ENCODE peak calls at places on chromosomes 5 and 9, in nine cellular contexts. M is tibial nerve, L is SJSA1, K is endothelial cell of umbilical vein, C is A549, V is Peyer's patch, I is uterus, H is mucosa of descending colon, W is cardiac muscle cell. A is an unnamed sample. For H3K4me1, the result is how much of the 10 kb centered on the place peaks cover.

GRCh38 chr9:122445155-122445749 is 32.5 kb downstream of the OR1J1 start:
- DNase-seq in M (no peak), L (no peak), K (peak), C (no peak), V (no peak), I (no peak), H (no peak), W (no peak), A (no peak)

GRCh38 chr5:131156971-131157370 is 8.1 kb downstream of the HINT1 start:
- DNase-seq in M (no peak), L (no peak), K (no peak), C (no peak), V (no peak), I (no peak), H (no peak), W (no peak), A (no peak)

GRCh38 chr9:30697958-30698357 is 1686.5 kb upstream of the ACO1 start:
- DNase-seq in M (no peak), L (no peak), K (no peak), C (no peak), V (no peak), I (no peak), H (no peak), W (no peak), A (no peak)

GRCh38 chr5:1783214-1783551 is 16.5 kb downstream of the MRPL36 start:
- DNase-seq in M (no peak), L (no peak), K (no peak), C (no peak), V (no peak), I (no peak), H (no peak), W (peak), A (no peak)

GRCh38 chr5:109743770-109744212 is 54.1 kb downstream of the MAN2A1 start:
- DNase-seq in M (no peak), L (peak), K (peak), C (peak), V (no peak), I (no peak), H (no peak), W (no peak), A (no peak)

GRCh38 chr5:161311965-161312364 is 234.6 kb downstream of the GABRB2 start:
- DNase-seq in M (no peak), L (no peak), K (no peak), C (no peak), V (no peak), I (no peak), H (no peak), W (no peak), A (no peak)

GRCh38 chr5:51201024-51201423 is 182.2 kb upstream of the ISL1 start:
- DNase-seq in M (no peak), L (no peak), K (no peak), C (no peak), V (no peak), I (no peak), H (peak), W (no peak), A (no peak)

GRCh38 chr5:179257190-179257741 is 88.0 kb downstream of the ADAMTS2 start:
- DNase-seq in M (no peak), L (peak), K (no peak), C (no peak), V (no peak), I (peak), H (no peak), W (no peak), A (peak)

GRCh38 chr5:129460951-129461815 is 1.1 kb downstream of the ADAMTS19 start:
- DNase-seq in M (no peak), L (peak), K (peak), C (peak), V (no peak), I (peak), H (peak), W (peak), A (peak)

GRCh38 chr5:154761062-154761740 is 6.0 kb downstream of the LARP1 start:
- DNase-seq in M (no peak), L (no peak), K (no peak), C (no peak), V (peak), I (no peak), H (no peak), W (no peak), A (no peak)

DNA sequence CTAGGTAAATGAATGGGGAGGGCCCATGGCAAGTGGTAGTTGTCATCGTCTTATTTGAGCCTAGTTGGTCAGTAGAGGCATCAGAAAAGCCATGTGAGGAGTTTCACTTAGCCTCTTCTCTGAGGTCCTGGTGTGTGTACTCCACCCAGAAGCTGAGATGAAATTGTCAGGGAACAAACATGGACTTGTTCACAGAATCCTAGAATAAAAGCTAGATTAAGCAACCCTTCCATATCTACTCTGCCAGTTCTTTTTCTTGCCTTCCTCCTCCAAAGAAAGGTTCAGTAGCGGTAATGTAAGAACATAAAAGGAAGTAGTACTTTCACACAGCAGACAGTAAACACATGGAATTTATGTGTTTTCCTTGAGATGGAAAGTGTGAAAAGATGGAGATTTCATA is 70.4 kb downstream of the ARHGAP26 start:
- DNase-seq in M (peak), L (no peak), K (no peak), C (peak), V (no peak), I (no peak), H (no peak), W (no peak), A (no peak)
- H3K4me1 ChIP-seq in M (under half), L (under half), K (under half), C (half or more), V (under half), I (under half), H (half or more), W (under half), A (under half)

DNA sequence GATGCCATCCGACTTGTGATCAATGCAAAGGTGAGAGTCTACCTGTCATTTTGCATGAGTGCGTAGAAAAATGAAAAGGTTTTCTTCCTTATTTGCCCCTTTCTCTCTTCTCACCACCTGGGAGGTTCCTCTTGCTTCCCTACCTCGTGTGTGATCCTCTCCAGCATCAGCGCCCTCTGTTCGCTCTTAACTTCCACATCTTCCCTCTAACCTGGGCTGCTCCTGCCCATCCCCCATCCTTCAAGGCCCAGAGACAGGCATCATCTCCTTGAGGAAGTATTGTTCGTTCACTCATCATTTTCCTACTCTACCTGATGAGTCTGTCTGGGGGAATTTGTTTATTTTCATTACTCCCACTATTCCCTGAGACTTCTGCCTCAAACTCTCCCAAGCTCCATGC is 55.8 kb downstream of the RFK start:
- DNase-seq in M (no peak), L (no peak), K (no peak), C (no peak), V (no peak), I (no peak), H (no peak), W (no peak), A (no peak)
- H3K4me3 ChIP-seq in M (no peak), L (no peak), K (no peak), C (no peak), V (no peak), I (no peak), H (no peak), W (no peak), A (no peak)

GRCh38 chr5:91123291-91123690 is 259.8 kb downstream of the ARRDC3 start:
- DNase-seq in M (no peak), L (no peak), K (no peak), C (no peak), V (no peak), I (no peak), H (no peak), W (no peak), A (no peak)
- H3K4me1 ChIP-seq in M (under half), L (under half), K (under half), C (under half), V (under half), I (under half), H (under half), W (under half), A (under half)

GRCh38 chr5:173920866-173921265 is 32.7 kb downstream of the CPEB4 start:
- DNase-seq in M (no peak), L (no peak), K (no peak), C (no peak), V (no peak), I (no peak), H (no peak), W (no peak), A (no peak)

GRCh38 chr5:173920024-173920753 is 32.0 kb downstream of the CPEB4 start:
- DNase-seq in M (no peak), L (no peak), K (peak), C (no peak), V (no peak), I (no peak), H (no peak), W (peak), A (no peak)

GRCh38 chr5:173917788-173918786 is 29.9 kb downstream of the CPEB4 start:
- DNase-seq in M (peak), L (peak), K (peak), C (peak), V (peak), I (peak), H (peak), W (peak), A (peak)

GRCh38 chr5:173922527-173922926 is 34.4 kb downstream of the CPEB4 start:
- DNase-seq in M (no peak), L (no peak), K (no peak), C (no peak), V (no peak), I (no peak), H (no peak), W (no peak), A (no peak)

GRCh38 chr5:173919443-173919842 is 31.3 kb downstream of the CPEB4 start:
- DNase-seq in M (no peak), L (no peak), K (peak), C (peak), V (no peak), I (no peak), H (no peak), W (no peak), A (no peak)
- H3K4me3 ChIP-seq in M (no peak), L (no peak), K (no peak), C (peak), V (no peak), I (no peak), H (no peak), W (peak), A (no peak)

GRCh38 chr5:123705741-123706140 is 193.8 kb downstream of the CSNK1G3 start:
- DNase-seq in M (no peak), L (no peak), K (no peak), C (no peak), V (no peak), I (no peak), H (no peak), W (no peak), A (no peak)

GRCh38 chr5:123696948-123697347 is 185.0 kb downstream of the CSNK1G3 start:
- DNase-seq in M (no peak), L (no peak), K (no peak), C (peak), V (no peak), I (peak), H (peak), W (peak), A (peak)

GRCh38 chr5:123700624-123701023 is 188.6 kb downstream of the CSNK1G3 start:
- DNase-seq in M (no peak), L (peak), K (peak), C (peak), V (no peak), I (peak), H (no peak), W (no peak), A (no peak)

GRCh38 chr5:123699571-123699970 is 187.6 kb downstream of the CSNK1G3 start:
- DNase-seq in M (no peak), L (no peak), K (no peak), C (no peak), V (no peak), I (no peak), H (no peak), W (no peak), A (no peak)

DNA sequence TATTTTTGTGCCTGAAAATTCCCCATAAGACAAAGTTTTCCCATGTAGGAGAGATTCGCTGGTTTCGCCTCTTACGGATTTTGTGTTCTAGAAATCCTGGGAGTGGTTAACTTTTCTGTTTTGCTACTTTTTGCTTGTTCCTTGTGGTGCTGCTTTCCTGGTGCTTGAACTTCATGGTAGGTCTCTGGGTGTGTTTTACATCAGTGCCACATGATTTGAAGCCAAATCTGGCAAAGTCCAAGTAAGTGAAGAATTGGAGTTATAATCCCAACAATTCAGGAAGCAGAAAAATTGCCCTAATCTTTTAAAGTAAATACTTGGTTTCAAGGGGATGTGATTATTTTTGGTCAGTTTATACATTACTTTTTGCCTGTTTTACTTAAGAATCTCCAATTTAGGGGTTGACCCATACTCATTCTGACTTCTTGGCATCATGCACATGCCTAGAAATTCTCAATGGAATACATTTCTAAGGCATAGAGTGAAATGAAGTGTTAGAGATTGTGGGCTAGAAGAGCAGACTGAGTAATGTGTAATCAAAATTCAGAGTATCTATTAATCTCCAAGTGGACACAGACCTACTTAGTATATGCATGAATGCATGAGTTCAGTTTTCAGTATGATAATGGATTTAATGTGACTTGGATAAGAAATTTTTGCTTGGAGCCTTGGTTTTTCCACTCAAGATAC is 189.7 kb downstream of the CSNK1G3 start:
- DNase-seq in M (no peak), L (no peak), K (no peak), C (no peak), V (no peak), I (no peak), H (no peak), W (no peak), A (no peak)
- H3K4me1 ChIP-seq in M (under half), L (under half), K (under half), C (under half), V (under half), I (under half), H (under half), W (under half), A (under half)

GRCh38 chr5:156475182-156475830 is 148.3 kb downstream of the SGCD start:
- DNase-seq in M (no peak), L (no peak), K (no peak), C (no peak), V (no peak), I (no peak), H (no peak), W (no peak), A (no peak)
- H3K4me3 ChIP-seq in M (no peak), L (no peak), K (no peak), C (no peak), V (no peak), I (no peak), H (no peak), W (no peak), A (no peak)

DNA sequence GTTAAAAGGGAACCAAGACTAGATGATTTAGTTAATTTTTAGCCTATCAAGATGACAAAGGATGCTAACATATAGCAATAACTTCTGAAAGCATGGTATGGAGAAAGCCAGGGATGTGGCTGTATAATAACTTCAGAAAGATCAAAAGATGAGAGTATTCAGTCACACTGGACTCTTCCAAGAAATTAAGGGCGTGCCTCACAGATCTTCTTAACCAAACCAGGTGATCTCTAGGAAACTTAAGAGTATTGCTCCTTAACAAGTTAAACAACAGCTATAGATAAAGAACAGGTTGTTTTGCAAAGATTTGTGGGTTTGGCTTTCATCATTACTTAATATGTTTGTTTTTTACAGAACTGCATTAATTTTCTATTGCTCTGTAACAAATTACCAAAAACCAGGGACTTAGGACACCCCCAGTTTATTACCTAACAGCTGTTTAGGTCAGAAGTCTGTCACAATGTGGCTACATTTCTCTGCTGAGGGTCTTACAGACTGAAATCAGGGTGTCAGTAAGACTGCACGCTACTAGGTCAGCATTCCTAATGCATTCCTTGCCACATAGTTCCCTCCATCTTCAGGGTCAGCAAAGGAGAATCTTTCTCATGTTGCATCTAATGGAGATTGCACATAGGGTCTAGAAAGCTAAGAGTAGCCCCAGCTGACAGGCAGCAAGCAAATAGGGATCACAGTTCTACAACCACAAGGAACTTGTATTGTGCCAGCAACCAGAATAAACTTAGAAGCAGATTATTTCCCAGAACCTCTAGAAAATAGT is 113.8 kb downstream of the WDR70 start:
- DNase-seq in M (no peak), L (no peak), K (no peak), C (no peak), V (no peak), I (no peak), H (no peak), W (no peak), A (no peak)
- H3K4me1 ChIP-seq in M (under half), L (under half), K (under half), C (under half), V (under half), I (under half), H (under half), W (under half), A (under half)

A was measured in body of pancreas.